ENCODE peak calls at places on chromosome 6, in nine cellular contexts. Q is effector memory CD4-positive, alpha-beta T cell; B is body of pancreas; R is Peyer's patch; K is GM23248; I is neuronal stem cell; Z is IMR-90; V is astrocyte; F is H1. L is an unnamed sample.

GRCh38 chr6:42898891-42899361 is 16.9 kb upstream of the PTCRA start:
- DNase-seq in B (peak; percentile 77), V (peak; percentile 32), I (peak; percentile 67), F (no peak), Q (peak; percentile 63), Z (peak; percentile 63), K (peak; percentile 65), R (peak; percentile 79), L (peak; percentile 78)

GRCh38 chr6:154408906-154409500 is 52.4 kb upstream of the IPCEF1 start:
- DNase-seq in R (no peak), Q (no peak), B (no peak), K (peak; percentile 32), I (no peak), F (no peak), V (no peak), Z (peak; percentile 66), L (no peak)

GRCh38 chr6:134529921-134530320 is 212.0 kb upstream of the SGK1 start:
- DNase-seq in I (no peak), V (peak; percentile 63), R (no peak), B (no peak), Z (peak; percentile 48), Q (no peak), K (peak; percentile 49), F (no peak), L (no peak)

GRCh38 chr6:43758617-43759050 is 11.4 kb upstream of the VEGFA start:
- DNase-seq in K (no peak), V (no peak), R (no peak), B (no peak), I (peak; percentile 36), Z (no peak), Q (no peak), F (no peak), L (no peak)

GRCh38 chr6:48774276-48774675 is 663.3 kb upstream of the PTCHD4 start:
- DNase-seq in Z (no peak), R (no peak), Q (no peak), F (no peak), V (no peak), I (no peak), K (no peak), B (no peak), L (no peak)

GRCh38 chr6:57040011-57040410 is 6.5 kb upstream of the KIAA1586 start:
- DNase-seq in B (no peak), I (no peak), Z (no peak), K (peak; percentile 19), R (no peak), Q (no peak), F (no peak), V (no peak), L (no peak)

GRCh38 chr6:168475188-168476013 is 34.4 kb downstream of the SMOC2 start:
- DNase-seq in B (no peak), K (no peak), Q (no peak), Z (no peak), R (no peak), V (no peak), I (no peak), F (no peak), L (no peak)

GRCh38 chr6:151627689-151628444 is 134.1 kb downstream of the CCDC170 start:
- DNase-seq in K (peak; percentile 8), V (peak; percentile 9), F (no peak), I (no peak), R (no peak), Z (no peak), Q (no peak), B (no peak), L (no peak)

GRCh38 chr6:54614499-54615195 is 231.9 kb upstream of the FAM83B start:
- DNase-seq in F (no peak), Q (no peak), V (no peak), B (no peak), I (no peak), K (no peak), Z (no peak), R (no peak), L (no peak)

GRCh38 chr6:43718387-43719105 is 31.0 kb upstream of the MRPS18A start:
- DNase-seq in K (no peak), F (no peak), V (no peak), Z (no peak), Q (no peak), I (no peak), B (no peak), R (no peak), L (no peak)

GRCh38 chr6:55652429-55652828 is 73.4 kb upstream of the HMGCLL1 start:
- DNase-seq in R (no peak), Z (no peak), Q (no peak), V (no peak), K (no peak), B (no peak), F (no peak), I (no peak), L (no peak)

GRCh38 chr6:21840428-21840827 is 246.9 kb downstream of the SOX4 start:
- DNase-seq in F (no peak), B (no peak), K (no peak), Q (no peak), V (peak; percentile 66), R (no peak), I (no peak), Z (peak; percentile 78), L (no peak)

GRCh38 chr6:137341721-137342195 is 122.6 kb upstream of the IFNGR1 start:
- DNase-seq in I (no peak), B (peak; percentile 39), V (no peak), Q (peak; percentile 49), K (peak; percentile 65), Z (no peak), F (no peak), R (no peak), L (peak; percentile 64)

GRCh38 chr6:152952045-152952444 is 30.8 kb downstream of the FBXO5 start:
- DNase-seq in Z (peak; percentile 62), I (no peak), V (peak; percentile 64), F (peak; percentile 17), Q (no peak), B (no peak), R (no peak), K (peak; percentile 49), L (no peak)

GRCh38 chr6:169250660-169251059 is 3.0 kb downstream of the THBS2 start:
- DNase-seq in Z (peak; percentile 95), I (no peak), K (peak; percentile 96), Q (no peak), V (peak; percentile 87), R (no peak), F (no peak), B (no peak), L (no peak)

GRCh38 chr6:47525330-47526057 is 47.9 kb downstream of the CD2AP start:
- DNase-seq in R (no peak), V (no peak), F (no peak), B (no peak), Q (no peak), Z (no peak), K (no peak), I (no peak), L (no peak)

GRCh38 chr6:135372758-135373157 is 124.8 kb downstream of the AHI1 start:
- DNase-seq in B (no peak), K (no peak), Z (peak; percentile 63), V (peak; percentile 69), I (no peak), F (no peak), Q (no peak), R (no peak), L (no peak)

GRCh38 chr6:169824848-169825557 is 73.6 kb downstream of the ERMARD start:
- DNase-seq in K (no peak), B (no peak), R (no peak), V (no peak), Z (no peak), I (no peak), Q (no peak), F (no peak), L (no peak)

GRCh38 chr6:21710908-21711627 is 117.5 kb downstream of the SOX4 start:
- DNase-seq in I (peak; percentile 55), K (no peak), R (no peak), V (no peak), B (no peak), Z (no peak), Q (no peak), F (no peak), L (no peak)

GRCh38 chr6:30311101-30311500 is 15.6 kb upstream of the TRIM39 start:
- DNase-seq in I (no peak), V (no peak), K (no peak), B (no peak), F (no peak), Q (no peak), Z (no peak), R (no peak), L (no peak)

GRCh38 chr6:30317913-30318589 is 8.7 kb upstream of the TRIM39 start:
- DNase-seq in B (no peak), R (no peak), Q (no peak), I (no peak), K (no peak), V (no peak), Z (no peak), F (no peak), L (no peak)

GRCh38 chr6:30311669-30312068 is 15.1 kb upstream of the TRIM39 start:
- DNase-seq in R (no peak), Z (no peak), V (no peak), F (no peak), Q (no peak), K (no peak), I (no peak), B (no peak), L (no peak)

DNA sequence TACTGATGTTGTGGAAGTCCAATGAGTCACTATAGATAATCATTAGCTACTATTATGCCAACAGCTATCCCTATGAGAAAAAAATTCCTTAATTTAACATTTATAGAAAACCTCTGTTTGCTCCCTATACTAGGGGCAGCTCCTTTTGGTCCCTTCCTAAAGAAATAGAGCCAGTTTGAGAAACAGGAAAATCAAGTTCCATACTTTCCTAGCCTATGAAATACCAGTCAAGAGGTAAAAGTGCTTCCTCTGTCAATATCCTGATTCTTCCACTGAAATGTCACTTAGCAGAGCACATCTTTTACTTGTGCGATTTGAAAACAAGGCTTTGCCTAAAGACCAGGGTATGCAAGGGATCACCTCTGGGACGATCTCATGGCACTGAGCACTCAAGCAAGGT is 14.5 kb upstream of the TRIM39 start:
- DNase-seq in F (no peak), V (no peak), Q (no peak), B (no peak), K (no peak), I (no peak), R (no peak), Z (no peak), L (no peak)
- H3K4me3 ChIP-seq in F (no peak overlapping the region), V (no peak overlapping the region), Q (no peak overlapping the region), B (no peak overlapping the region), K (no peak overlapping the region), I (no peak overlapping the region), R (no peak overlapping the region), Z (no peak overlapping the region), L (no peak overlapping the region)

GRCh38 chr6:90297866-90298381 is 1.3 kb upstream of the BACH2 start:
- DNase-seq in V (no peak), F (no peak), K (no peak), Q (no peak), R (no peak), I (no peak), Z (no peak), B (no peak), L (no peak)
- H3K27me3 ChIP-seq in V (peaks cover 20% of the 10 kb centered on the region), F (peaks cover 26% of the 10 kb centered on the region), K (peaks cover 84% of the 10 kb centered on the region), Q (no peaks in the 10 kb centered on the region), R (no peaks in the 10 kb centered on the region), I (peaks cover 11% of the 10 kb centered on the region), Z (peaks cover 29% of the 10 kb centered on the region), B (no peaks in the 10 kb centered on the region), L (peaks cover 34% of the 10 kb centered on the region)

GRCh38 chr6:35028781-35029180 is 112.4 kb downstream of the TCP11 start:
- DNase-seq in K (no peak), B (no peak), Z (no peak), I (no peak), R (no peak), V (no peak), F (no peak), Q (no peak), L (no peak)
- H3K4me1 ChIP-seq in K (peaks cover 34% of the 10 kb centered on the region), B (peaks cover 20% of the 10 kb centered on the region), Z (peaks cover 16% of the 10 kb centered on the region), I (peaks cover 9% of the 10 kb centered on the region), R (no peaks in the 10 kb centered on the region), V (peaks cover 27% of the 10 kb centered on the region), F (peaks cover 4% of the 10 kb centered on the region), Q (no peaks in the 10 kb centered on the region), L (no peaks in the 10 kb centered on the region)

GRCh38 chr6:38715016-38715809 is at the start of gene DNAH8:
- DNase-seq in B (no peak), R (no peak), K (peak; percentile 27), Z (no peak), Q (no peak), I (no peak), F (no peak), V (no peak), L (no peak)
- H3K4me3 ChIP-seq in B (no peak within 1 kb of the TSS), R (peak within 1 kb of the TSS; percentile 53), K (peak within 1 kb of the TSS; percentile 44), Z (peak within 1 kb of the TSS; percentile 15), Q (peak within 1 kb of the TSS; percentile 48), I (no peak within 1 kb of the TSS), F (peak within 1 kb of the TSS; percentile 30), V (peak within 1 kb of the TSS; percentile 49), L (no peak within 1 kb of the TSS)